ENCODE peak calls at places on chromosomes 12 and 14, in seven cellular contexts. Z is NCI-H510A treated with DMSO at 0.1 percent for 48 hours, L is kidney tubule cell, R is germinal center, K is NCI-H774, H is mesendoderm, X is activated T-cell treated with anti-CD3 and anti-CD28 coated beads for 1 hour. S is an unnamed sample.

GRCh38 chr12:72271741-72272661 is at the start of gene TRHDE:
- DNase-seq in Z (peak; percentile 92), L (peak; percentile 73), R (peak; percentile 5), K (peak; percentile 67), H (peak; percentile 86), X (no peak), S (peak; percentile 24)

GRCh38 chr12:52952082-52952801 is 3.3 kb downstream of the KRT18 start:
- DNase-seq in Z (no peak), L (peak; percentile 30), R (peak; percentile 18), K (no peak), H (no peak), X (no peak), S (no peak)

GRCh38 chr12:3313655-3314305 is 177.2 kb upstream of the PRMT8 start:
- DNase-seq in Z (peak; percentile 48), L (peak; percentile 25), R (peak; percentile 37), K (peak; percentile 39), H (peak; percentile 61), X (no peak), S (peak; percentile 41)

GRCh38 chr12:14811486-14811885 is 2.5 kb downstream of the SMCO3 start:
- DNase-seq in Z (no peak), L (no peak), R (no peak), K (no peak), H (no peak), X (no peak), S (no peak)

GRCh38 chr12:104471336-104471735 is 14.6 kb downstream of the CHST11 start:
- DNase-seq in Z (no peak), L (no peak), R (no peak), K (no peak), H (no peak), X (no peak), S (no peak)

GRCh38 chr14:32010561-32011188 is 66.4 kb upstream of the ARHGAP5 start:
- DNase-seq in Z (no peak), L (peak; percentile 91), R (no peak), K (no peak), H (peak; percentile 79), X (no peak), S (no peak)

GRCh38 chr12:4762773-4763172 is 42.6 kb downstream of the GALNT8 start:
- DNase-seq in Z (no peak), L (no peak), R (no peak), K (peak; percentile 64), H (no peak), X (no peak), S (no peak)

GRCh38 chr12:4449862-4450222 is 4.2 kb upstream of the FGF6 start:
- DNase-seq in Z (no peak), L (peak; percentile 10), R (no peak), K (peak; percentile 11), H (no peak), X (no peak), S (no peak)

GRCh38 chr12:104426926-104427546 is 29.7 kb upstream of the CHST11 start:
- DNase-seq in Z (no peak), L (peak; percentile 83), R (peak; percentile 31), K (no peak), H (no peak), X (no peak), S (no peak)

GRCh38 chr12:54759751-54760150 is 94.6 kb upstream of the MUCL1 start:
- DNase-seq in Z (peak; percentile 49), L (peak; percentile 23), R (no peak), K (peak; percentile 23), H (peak; percentile 91), X (no peak), S (peak; percentile 12)

GRCh38 chr12:57803317-57803893 is 15.1 kb downstream of the AVIL start:
- DNase-seq in Z (peak; percentile 58), L (peak; percentile 44), R (peak; percentile 33), K (peak; percentile 19), H (peak; percentile 69), X (no peak), S (peak; percentile 38)

GRCh38 chr12:42516573-42516972 is 73.0 kb downstream of the PRICKLE1 start:
- DNase-seq in Z (no peak), L (no peak), R (no peak), K (no peak), H (no peak), X (no peak), S (no peak)

GRCh38 chr12:51591020-51591901 is at the start of gene SCN8A:
- DNase-seq in Z (peak; percentile 71), L (peak; percentile 42), R (peak; percentile 47), K (peak; percentile 82), H (peak; percentile 76), X (peak; percentile 15), S (peak; percentile 67)

GRCh38 chr14:103141117-103141796 is 18.0 kb downstream of the TNFAIP2 start:
- DNase-seq in Z (peak; percentile 77), L (peak; percentile 72), R (peak; percentile 51), K (peak; percentile 73), H (peak; percentile 87), X (no peak), S (peak; percentile 84)

GRCh38 chr14:99318091-99318958 is 46.3 kb upstream of the BCL11B start:
- DNase-seq in Z (no peak), L (no peak), R (no peak), K (no peak), H (peak; percentile 33), X (no peak), S (no peak)

GRCh38 chr12:81077329-81077685 is 572 bp upstream of the ACSS3 start:
- DNase-seq in Z (peak; percentile 83), L (peak; percentile 52), R (no peak), K (peak; percentile 77), H (peak; percentile 99), X (no peak), S (no peak)

GRCh38 chr12:12561305-12562015 is 1.2 kb downstream of the DUSP16 start:
- DNase-seq in Z (peak; percentile 30), L (peak; percentile 58), R (peak; percentile 26), K (no peak), H (peak; percentile 71), X (peak; percentile 29), S (peak; percentile 28)

GRCh38 chr12:116924558-116925453 is 14.1 kb downstream of the FBXW8 start:
- DNase-seq in Z (no peak), L (peak; percentile 89), R (no peak), K (no peak), H (peak; percentile 82), X (peak; percentile 6), S (no peak)

GRCh38 chr12:75954076-75954475 is 77.5 kb downstream of the PHLDA1 start:
- DNase-seq in Z (no peak), L (peak; percentile 99), R (no peak), K (no peak), H (peak; percentile 94), X (no peak), S (no peak)

GRCh38 chr14:20477211-20477876 is 8.1 kb downstream of the PNP start:
- DNase-seq in Z (peak; percentile 8), L (peak; percentile 28), R (peak; percentile 42), K (no peak), H (peak; percentile 65), X (no peak), S (no peak)

GRCh38 chr12:20489645-20490044 is 121.3 kb downstream of the PDE3A start:
- DNase-seq in Z (no peak), L (no peak), R (no peak), K (no peak), H (no peak), X (no peak), S (no peak)

GRCh38 chr12:128337456-128338160 is 70.6 kb downstream of the TMEM132C start:
- DNase-seq in Z (peak; percentile 16), L (no peak), R (no peak), K (no peak), H (peak; percentile 77), X (no peak), S (no peak)

S was measured in GM20000.